ENCODE peak calls at places on chromosomes 13 and 19, in four cellular contexts. F is BJ, C is AG09309, H is DND-41. A is an unnamed sample.

GRCh38 chr19:45234089-45234869 is 10.9 kb downstream of the EXOC3L2 start:
- DNase-seq in F (no peak), C (no peak), H (no peak), A (no peak)

GRCh38 chr19:38350883-38351282 is 15.3 kb downstream of the CATSPERG start:
- DNase-seq in F (no peak), H (no peak), C (no peak), A (no peak)

GRCh38 chr13:49956131-49956530 is 20.0 kb upstream of the SPRYD7 start:
- DNase-seq in C (no peak), F (no peak), H (no peak), A (no peak)

GRCh38 chr13:50449465-50449864 is 394.0 kb downstream of the DLEU7 start:
- DNase-seq in F (no peak), C (no peak), H (no peak), A (no peak)

GRCh38 chr13:110305949-110306339 is 1.0 kb downstream of the COL4A1 start:
- DNase-seq in F (no peak), C (no peak), H (no peak), A (no peak)

GRCh38 chr19:15283141-15283885 is 49.0 kb downstream of the BRD4 start:
- DNase-seq in C (no peak), F (no peak), H (no peak), A (peak; percentile 27)

GRCh38 chr19:30861896-30862295 is 487.3 kb downstream of the TSHZ3 start:
- DNase-seq in C (no peak), F (no peak), H (no peak), A (no peak)

GRCh38 chr19:18317998-18318800 is 4.7 kb downstream of the LSM4 start:
- DNase-seq in H (peak; percentile 81), C (no peak), F (no peak), A (no peak)

GRCh38 chr13:74063533-74064100 is 70.6 kb downstream of the KLF12 start:
- DNase-seq in C (no peak), F (no peak), H (no peak), A (no peak)

GRCh38 chr13:76709851-76710250 is 176.4 kb downstream of the KCTD12 start:
- DNase-seq in F (no peak), H (no peak), C (no peak), A (no peak)

GRCh38 chr13:112467236-112467635 is 91.1 kb downstream of the SPACA7 start:
- DNase-seq in F (no peak), C (no peak), H (no peak), A (no peak)

GRCh38 chr19:3823345-3823704 is 37.1 kb upstream of the MATK start:
- DNase-seq in C (no peak), F (no peak), H (no peak), A (no peak)

GRCh38 chr13:26601669-26602068 is 44.2 kb downstream of the WASF3 start:
- DNase-seq in H (peak; percentile 18), C (no peak), F (no peak), A (peak; percentile 50)

GRCh38 chr13:50685491-50685890 is 158.0 kb downstream of the DLEU7 start:
- DNase-seq in C (no peak), F (no peak), H (peak; percentile 78), A (peak; percentile 40)

GRCh38 chr19:47848871-47849473 is 10.1 kb upstream of the TPRX2 start:
- DNase-seq in F (no peak), H (no peak), C (no peak), A (peak; percentile 22)

GRCh38 chr13:44425041-44425814 is 51.6 kb downstream of the SERP2 start:
- DNase-seq in C (no peak), F (no peak), H (peak; percentile 44), A (no peak)

GRCh38 chr13:73404581-73404980 is 345.8 kb downstream of the KLF5 start:
- DNase-seq in F (no peak), C (no peak), H (no peak), A (no peak)

GRCh38 chr13:111005808-111006494 is 91.1 kb upstream of the ANKRD10 start:
- DNase-seq in C (no peak), H (no peak), F (no peak), A (no peak)

GRCh38 chr13:33105387-33106005 is 89.3 kb downstream of the KL start:
- DNase-seq in F (no peak), H (no peak), C (no peak), A (no peak)

GRCh38 chr19:56838680-56838929 is 1.9 kb downstream of the PEG3 start:
- DNase-seq in F (no peak), C (no peak), H (no peak), A (no peak)

GRCh38 chr19:54626757-54627156 is 3.5 kb upstream of the LILRB1 start:
- DNase-seq in C (no peak), F (no peak), H (no peak), A (no peak)

GRCh38 chr19:43798546-43799409 is 3.5 kb downstream of the LYPD5 start:
- DNase-seq in F (no peak), C (no peak), H (no peak), A (no peak)

GRCh38 chr13:52011690-52012511 is at the start of gene ALG11:
- DNase-seq in F (peak; percentile 91), C (peak; percentile 90), H (peak; percentile 100), A (peak; percentile 98)

GRCh38 chr13:70310720-70311119 is 202.5 kb upstream of the KLHL1 start:
- DNase-seq in H (no peak), C (no peak), F (no peak), A (peak; percentile 14)
- TF ChIP-seq CTCF in H (peak; percentile 35), C (no peak), F (no peak), A (peak; percentile 21)

DNA sequence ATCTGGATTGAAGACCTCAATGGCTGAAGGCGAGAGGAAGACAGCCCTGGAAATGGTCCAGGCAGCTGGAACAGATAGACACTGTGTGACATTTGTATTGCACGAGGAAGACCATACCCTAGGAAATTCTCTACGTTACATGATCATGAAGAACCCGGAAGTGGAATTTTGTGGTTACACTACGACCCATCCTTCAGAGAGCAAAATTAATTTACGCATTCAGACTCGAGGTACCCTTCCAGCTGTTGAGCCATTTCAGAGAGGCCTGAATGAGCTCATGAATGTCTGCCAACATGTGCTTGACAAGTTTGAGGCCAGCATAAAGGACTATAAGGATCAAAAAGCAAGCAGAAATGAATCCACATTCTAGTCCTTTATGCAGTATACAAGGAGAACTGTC is 1.2 kb downstream of the POLR1D start:
- DNase-seq in F (no peak), C (no peak), H (no peak), A (no peak)
- H3K4me3 ChIP-seq in F (no peak overlapping the region), C (no peak overlapping the region), H (peak overlapping the region; percentile 95), A (peak overlapping the region; percentile 97)

GRCh38 chr13:113968463-113969310 is 5.2 kb downstream of the C13orf46 start:
- DNase-seq in F (no peak), C (no peak), H (no peak), A (no peak)
- TF ChIP-seq CTCF in F (no peak), C (no peak), H (peak; percentile 3), A (no peak)

DNA sequence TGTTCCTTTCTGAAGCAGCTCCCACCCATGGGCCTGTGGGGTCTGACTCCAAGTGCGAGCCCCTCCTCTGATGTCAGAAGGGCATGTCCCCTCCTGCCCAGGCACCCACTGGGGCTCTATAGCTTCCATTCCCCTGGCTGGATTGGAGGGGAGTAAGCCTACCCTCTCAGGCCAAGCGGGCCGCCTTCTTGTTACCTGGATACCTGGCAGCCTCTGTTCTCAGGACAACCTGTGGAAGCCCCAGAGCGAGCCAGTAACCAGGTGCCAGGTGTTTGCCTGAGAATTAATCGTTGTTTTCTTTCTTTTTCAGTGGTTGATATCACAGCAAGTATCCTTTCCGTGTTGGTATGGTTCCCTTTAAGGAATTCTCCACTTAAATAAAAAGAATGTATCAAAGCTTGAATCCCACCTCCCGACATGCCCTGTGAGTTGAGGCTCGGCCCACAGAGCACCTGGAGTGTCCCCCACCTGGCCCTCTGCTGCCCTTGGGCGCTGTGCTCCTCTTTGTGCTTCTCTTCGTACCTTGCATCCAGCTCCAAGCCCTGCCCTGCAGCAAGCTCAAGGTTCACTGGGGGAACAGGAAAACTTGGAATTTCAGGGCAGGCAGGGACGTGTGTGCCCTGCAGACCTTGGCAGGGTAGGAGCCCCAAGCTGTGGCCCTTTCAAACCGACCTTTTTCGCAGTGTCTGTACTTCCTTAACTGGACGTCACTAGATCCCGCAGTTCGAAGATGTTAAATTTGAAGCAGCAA is 15.0 kb downstream of the MAU2 start:
- DNase-seq in H (no peak), C (no peak), F (no peak), A (no peak)
- H3K4me3 ChIP-seq in H (no peak overlapping the region), C (no peak overlapping the region), F (no peak overlapping the region), A (no peak overlapping the region)

GRCh38 chr13:94656766-94657165 is 55.1 kb downstream of the GPR180 start:
- DNase-seq in F (peak; percentile 94), H (no peak), C (peak; percentile 93), A (peak; percentile 58)
- TF ChIP-seq CTCF in F (peak; percentile 27), H (no peak), C (peak; percentile 20), A (no peak)

DNA sequence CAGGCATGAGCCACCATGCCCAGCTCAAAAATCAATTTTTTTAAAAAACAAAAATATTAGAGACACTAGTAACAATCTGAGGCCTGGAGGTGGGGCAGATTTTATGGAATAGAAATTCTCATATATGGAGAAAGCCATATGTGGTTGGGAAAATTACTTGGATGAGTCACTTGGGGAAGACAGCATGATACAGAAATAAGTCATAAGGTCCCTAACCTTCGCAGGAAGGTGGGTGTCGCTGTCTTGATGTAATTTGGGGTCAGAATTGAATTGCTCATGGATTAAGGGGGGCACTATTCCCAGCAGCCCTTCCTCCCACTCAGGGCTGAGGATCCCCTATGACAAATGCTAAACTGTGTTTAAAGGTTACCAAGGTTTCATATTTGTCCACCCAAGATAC is 4.9 kb downstream of the RDH8 start:
- DNase-seq in F (peak; percentile 38), C (no peak), H (no peak), A (no peak)
- H3K4me3 ChIP-seq in F (no peak overlapping the region), C (no peak overlapping the region), H (no peak overlapping the region), A (no peak overlapping the region)